ENCODE peak calls at places on chromosomes 3 and 15, in six cellular contexts. N is cardiac muscle cell; W is BJ; U is AG04450; I is CD8-positive, alpha-beta T cell; E is heart left ventricle. Y is an unnamed sample.

GRCh38 chr15:96330064-96330449 is 443 bp upstream of the NR2F2 start:
- DNase-seq in N (peak; percentile 87), E (no peak), W (no peak), U (no peak), I (no peak), Y (no peak)

GRCh38 chr3:58568572-58569286 is 8.5 kb downstream of the FAM107A start:
- DNase-seq in I (peak; percentile 72), E (peak; percentile 82), W (no peak), U (peak; percentile 32), N (peak; percentile 78), Y (peak; percentile 95)

GRCh38 chr3:173993299-173993698 is 595.8 kb downstream of the NLGN1 start:
- DNase-seq in U (no peak), N (peak; percentile 28), I (no peak), W (peak; percentile 53), E (no peak), Y (peak; percentile 71)

GRCh38 chr15:89139613-89140499 is 51.6 kb downstream of the ABHD2 start:
- DNase-seq in E (peak; percentile 61), N (peak; percentile 51), I (no peak), U (no peak), W (no peak), Y (no peak)

GRCh38 chr3:23915537-23916108 is 1.2 kb downstream of the NKIRAS1 start:
- DNase-seq in E (no peak), W (no peak), N (peak; percentile 61), I (no peak), U (no peak), Y (no peak)

GRCh38 chr3:58392191-58392590 is 41.4 kb downstream of the PDHB start:
- DNase-seq in E (no peak), W (no peak), N (peak; percentile 22), I (no peak), U (no peak), Y (no peak)

GRCh38 chr3:52798978-52799476 is 4.4 kb downstream of the ITIH3 start:
- DNase-seq in U (no peak), N (peak; percentile 9), W (no peak), I (no peak), E (no peak), Y (peak; percentile 92)

GRCh38 chr3:195095035-195095703 is 175.8 kb downstream of the XXYLT1 start:
- DNase-seq in I (no peak), U (no peak), E (no peak), W (no peak), N (no peak), Y (peak; percentile 42)

GRCh38 chr3:146131616-146132410 is 29.2 kb downstream of the PLOD2 start:
- DNase-seq in I (no peak), E (no peak), U (peak; percentile 45), N (peak; percentile 90), W (peak; percentile 64), Y (peak; percentile 71)

GRCh38 chr3:155321418-155321817 is 27.9 kb upstream of the STRIT1 start:
- DNase-seq in W (no peak), E (no peak), U (no peak), N (no peak), I (no peak), Y (no peak)

GRCh38 chr3:159560214-159561004 is 428.2 kb upstream of the IL12A start:
- DNase-seq in W (no peak), U (no peak), I (no peak), E (no peak), N (no peak), Y (no peak)

GRCh38 chr3:43754316-43754715 is 63.6 kb downstream of the ABHD5 start:
- DNase-seq in N (no peak), W (no peak), U (no peak), E (no peak), I (no peak), Y (no peak)

GRCh38 chr3:44511238-44511567 is 33.7 kb upstream of the ZNF445 start:
- DNase-seq in E (no peak), N (peak; percentile 4), W (no peak), U (no peak), I (no peak), Y (no peak)

GRCh38 chr15:39444729-39445470 is 136.0 kb upstream of the THBS1 start:
- DNase-seq in N (peak; percentile 55), E (no peak), W (no peak), I (no peak), U (no peak), Y (no peak)

GRCh38 chr3:20561166-20561565 is 375.2 kb upstream of the SGO1 start:
- DNase-seq in I (no peak), W (peak; percentile 64), N (no peak), E (no peak), U (no peak), Y (no peak)

GRCh38 chr3:123725652-123726400 is 141.0 kb upstream of the HACD2 start:
- DNase-seq in W (no peak), U (no peak), N (no peak), I (no peak), E (no peak), Y (peak; percentile 69)

GRCh38 chr3:79846148-79846933 is 78.5 kb upstream of the ROBO1 start:
- DNase-seq in W (no peak), I (no peak), N (no peak), E (no peak), U (no peak), Y (no peak)

GRCh38 chr3:84959470-84960380 is 936 bp downstream of the CADM2 start:
- DNase-seq in U (no peak), E (no peak), W (no peak), I (no peak), N (no peak), Y (no peak)

GRCh38 chr3:183493296-183494045 is 62.0 kb downstream of the KLHL6 start:
- DNase-seq in E (no peak), W (no peak), N (no peak), I (no peak), U (no peak), Y (no peak)

GRCh38 chr3:86208782-86209181 is 782.2 kb downstream of the VGLL3 start:
- DNase-seq in I (no peak), U (no peak), W (no peak), E (no peak), N (no peak), Y (no peak)

GRCh38 chr3:157491136-157491535 is 12.1 kb downstream of the VEPH1 start:
- DNase-seq in U (no peak), E (no peak), W (no peak), I (no peak), N (no peak), Y (no peak)

GRCh38 chr15:42547926-42548257 is 701 bp downstream of the LRRC57 start:
- DNase-seq in I (no peak), E (no peak), N (peak; percentile 44), W (peak; percentile 7), U (no peak), Y (peak; percentile 75)

GRCh38 chr15:68814596-68814995 is 6.1 kb downstream of the ANP32A start:
- DNase-seq in W (no peak), N (no peak), I (no peak), U (no peak), E (no peak), Y (no peak)

GRCh38 chr3:109926376-109926775 is 589.0 kb upstream of the DPPA4 start:
- DNase-seq in E (no peak), W (no peak), U (no peak), N (no peak), I (no peak), Y (peak; percentile 18)

GRCh38 chr3:178845446-178846118 is 226.0 kb downstream of the ZMAT3 start:
- DNase-seq in U (no peak), I (no peak), E (no peak), W (peak; percentile 37), N (no peak), Y (peak; percentile 68)

GRCh38 chr15:43749690-43750345 is 3.6 kb downstream of the PDIA3 start:
- DNase-seq in U (no peak), E (no peak), N (peak; percentile 10), W (no peak), I (peak; percentile 21), Y (no peak)

GRCh38 chr3:151814588-151814987 is 672 bp downstream of the AADAC start:
- DNase-seq in U (no peak), E (no peak), N (no peak), I (no peak), W (no peak), Y (no peak)
- H3K4me3 ChIP-seq in U (no peak overlapping the region), E (no peak overlapping the region), N (no peak overlapping the region), I (no peak overlapping the region), W (no peak overlapping the region), Y (no peak overlapping the region)

GRCh38 chr15:80404057-80404718 is at the start of gene ARNT2:
- DNase-seq in W (no peak), N (peak; percentile 5), I (no peak), E (peak; percentile 61), U (no peak), Y (peak; percentile 95)
- H3K4me3 ChIP-seq in W (peak within 1 kb of the TSS; percentile 58), N (peak within 1 kb of the TSS; percentile 76), I (no peak within 1 kb of the TSS), E (peak within 1 kb of the TSS; percentile 60), U (peak within 1 kb of the TSS; percentile 69), Y (peak within 1 kb of the TSS; percentile 63)

GRCh38 chr3:144264350-144264749 is 292.7 kb downstream of the DIPK2A start:
- DNase-seq in N (peak; percentile 6), U (no peak), W (no peak), E (no peak), I (no peak), Y (no peak)
- H3K4me3 ChIP-seq in N (no peak overlapping the region), U (no peak overlapping the region), W (no peak overlapping the region), E (peak overlapping the region; percentile 4), I (no peak overlapping the region), Y (no peak overlapping the region)

DNA sequence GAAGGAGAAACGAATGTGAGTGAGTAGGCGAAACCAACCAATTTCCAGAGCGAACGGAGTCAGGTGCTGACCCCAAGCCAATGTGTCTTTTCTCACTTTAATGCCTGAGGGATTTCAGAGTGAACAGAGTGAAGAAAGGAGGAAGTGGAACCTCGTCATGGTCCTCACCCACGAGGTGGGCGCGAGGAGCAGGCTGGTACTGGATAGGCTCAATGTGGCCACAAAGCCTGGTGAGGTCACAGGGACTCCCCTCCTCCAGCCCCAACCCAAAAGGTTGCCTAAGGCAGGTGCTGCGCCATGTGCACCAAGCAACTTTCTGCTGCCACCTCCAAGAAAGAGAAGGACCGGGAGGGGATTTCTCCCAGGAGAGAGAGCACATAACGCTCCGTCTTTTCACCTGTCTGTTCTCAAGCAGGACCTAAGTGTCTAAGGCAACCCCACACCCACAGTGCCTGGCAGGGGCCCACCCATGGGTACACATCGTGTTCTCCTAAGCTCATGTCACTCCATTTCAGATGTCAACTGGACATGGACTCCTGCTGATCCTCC is 3.8 kb downstream of the NRROS start:
- DNase-seq in N (no peak), E (no peak), W (no peak), I (peak; percentile 45), U (no peak), Y (no peak)
- H3K4me3 ChIP-seq in N (no peak overlapping the region), E (no peak overlapping the region), W (no peak overlapping the region), I (no peak overlapping the region), U (no peak overlapping the region), Y (no peak overlapping the region)